ENCODE peak calls at places on chromosomes 7 and 10, in four cellular contexts. N is K562, I is adipocyte, L is GM23248. J is an unnamed sample.

GRCh38 chr10:74593470-74593869 is 232.9 kb upstream of the KAT6B start:
- DNase-seq in N (no peak), I (peak; percentile 90), L (peak; percentile 82), J (no peak)

GRCh38 chr10:78741541-78741940 is 327.2 kb upstream of the ZMIZ1 start:
- DNase-seq in N (no peak), I (peak; percentile 75), L (no peak), J (no peak)

GRCh38 chr7:106552645-106553445 is 108.1 kb downstream of the CCDC71L start:
- DNase-seq in N (peak; percentile 54), I (no peak), L (no peak), J (no peak)

GRCh38 chr10:5809541-5810154 is 3.6 kb downstream of the GDI2 start:
- DNase-seq in N (no peak), I (peak; percentile 18), L (no peak), J (no peak)

GRCh38 chr7:111730476-111731300 is 168.4 kb upstream of the IMMP2L start:
- DNase-seq in N (peak; percentile 75), I (peak; percentile 59), L (peak; percentile 51), J (no peak)

GRCh38 chr7:36216063-36216684 is 63.1 kb downstream of the EEPD1 start:
- DNase-seq in N (no peak), I (peak; percentile 25), L (peak; percentile 87), J (no peak)

GRCh38 chr7:128422037-128422436 is 12.3 kb upstream of the IMPDH1 start:
- DNase-seq in N (no peak), I (no peak), L (no peak), J (no peak)

GRCh38 chr10:104735469-104735868 is 94.4 kb downstream of the SORCS3 start:
- DNase-seq in N (no peak), I (no peak), L (no peak), J (no peak)

GRCh38 chr10:49598164-49598856 is 11.8 kb upstream of the SLC18A3 start:
- DNase-seq in N (no peak), I (no peak), L (no peak), J (peak; percentile 8)

GRCh38 chr7:138878847-138879246 is 80.9 kb upstream of the ATP6V0A4 start:
- DNase-seq in N (no peak), I (no peak), L (no peak), J (no peak)

GRCh38 chr10:106825996-106826395 is 338.5 kb downstream of the SORCS1 start:
- DNase-seq in N (no peak), I (no peak), L (no peak), J (no peak)

GRCh38 chr10:49767752-49768151 is 5.6 kb upstream of the OGDHL start:
- DNase-seq in N (no peak), I (no peak), L (no peak), J (no peak)

GRCh38 chr7:3120513-3120912 is 76.8 kb upstream of the CARD11 start:
- DNase-seq in N (no peak), I (no peak), L (no peak), J (no peak)

GRCh38 chr7:152180048-152180447 is 154.6 kb downstream of the GALNT11 start:
- DNase-seq in N (no peak), I (no peak), L (no peak), J (no peak)

GRCh38 chr7:19958309-19958896 is 185.0 kb upstream of the TMEM196 start:
- DNase-seq in N (no peak), I (no peak), L (peak; percentile 95), J (no peak)

GRCh38 chr7:108402865-108403264 is 53.4 kb downstream of the NRCAM start:
- DNase-seq in N (no peak), I (no peak), L (peak; percentile 36), J (no peak)

GRCh38 chr10:43202657-43203490 is 64.0 kb downstream of the RASGEF1A start:
- DNase-seq in N (peak; percentile 97), I (peak; percentile 27), L (peak; percentile 41), J (peak; percentile 60)

GRCh38 chr10:125768217-125768616 is 7.4 kb downstream of the MMP21 start:
- DNase-seq in N (peak; percentile 14), I (peak; percentile 72), L (peak; percentile 36), J (no peak)

GRCh38 chr10:21888959-21889358 is 114.6 kb downstream of the DNAJC1 start:
- DNase-seq in N (no peak), I (no peak), L (no peak), J (no peak)

GRCh38 chr10:123144697-123145541 is 3.0 kb upstream of the HMX2 start:
- DNase-seq in N (peak; percentile 38), I (no peak), L (peak; percentile 21), J (no peak)

GRCh38 chr10:88129013-88129412 is 265.6 kb downstream of the PTEN start:
- DNase-seq in N (no peak), I (no peak), L (no peak), J (no peak)

GRCh38 chr7:38192347-38192746 is 14.3 kb downstream of the STARD3NL start:
- DNase-seq in N (no peak), I (no peak), L (no peak), J (no peak)

GRCh38 chr7:133575726-133576125 is 322.8 kb downstream of the EXOC4 start:
- DNase-seq in N (no peak), I (peak; percentile 56), L (peak; percentile 21), J (no peak)

GRCh38 chr7:79968249-79968648 is 166.4 kb upstream of the GNAI1 start:
- DNase-seq in N (no peak), I (no peak), L (no peak), J (no peak)

GRCh38 chr7:129308047-129308446 is 83.2 kb downstream of the AHCYL2 start:
- DNase-seq in N (no peak), I (peak; percentile 55), L (peak; percentile 27), J (no peak)

GRCh38 chr7:129612112-129613015 is 844 bp downstream of the NRF1 start:
- DNase-seq in N (peak; percentile 43), I (peak; percentile 67), L (peak; percentile 69), J (peak; percentile 52)

GRCh38 chr10:133274751-133275682 is 1.7 kb downstream of the ADAM8 start:
- DNase-seq in N (peak; percentile 67), I (no peak), L (peak; percentile 23), J (no peak)

GRCh38 chr10:65818990-65819389 is 1106.8 kb upstream of the LRRTM3 start:
- DNase-seq in N (no peak), I (no peak), L (no peak), J (no peak)

DNA sequence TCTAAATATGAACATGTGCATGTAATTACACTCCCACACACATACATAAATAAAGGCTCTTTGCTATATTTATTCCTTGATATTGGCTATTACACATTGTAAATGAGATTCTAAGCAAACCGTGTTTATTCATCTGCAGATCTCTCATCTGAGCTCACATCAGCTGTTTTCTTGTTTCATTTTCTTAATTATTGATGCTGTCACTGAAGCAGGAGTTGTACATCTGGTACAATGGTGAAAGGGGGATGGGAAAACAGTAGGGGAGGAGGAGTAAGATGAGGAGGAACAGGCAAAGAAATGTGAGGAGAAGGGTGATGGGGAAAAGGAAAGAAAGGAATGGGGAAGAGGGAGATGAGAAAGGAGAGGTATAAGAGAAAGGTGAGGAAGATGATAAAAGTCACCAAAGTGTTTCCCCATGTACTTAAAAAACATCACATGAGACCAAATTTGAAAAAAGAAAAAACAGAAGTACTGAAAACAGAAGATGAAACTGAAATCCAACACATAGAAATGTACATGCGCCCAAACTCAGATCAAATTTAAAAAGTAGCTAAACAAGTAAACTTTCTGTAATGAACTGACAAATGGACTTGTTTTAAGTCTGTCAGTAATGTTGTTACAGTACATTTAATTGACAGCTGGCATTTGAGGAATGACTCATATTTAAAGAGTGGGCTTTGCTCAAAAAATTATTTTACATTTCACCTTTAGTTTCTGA is 472.2 kb downstream of the ARL4A start:
- DNase-seq in N (no peak), I (no peak), L (no peak), J (no peak)
- H3K9ac ChIP-seq in N (no peak overlapping the region), I (no peak overlapping the region), L (no peak overlapping the region), J (no peak overlapping the region)

DNA sequence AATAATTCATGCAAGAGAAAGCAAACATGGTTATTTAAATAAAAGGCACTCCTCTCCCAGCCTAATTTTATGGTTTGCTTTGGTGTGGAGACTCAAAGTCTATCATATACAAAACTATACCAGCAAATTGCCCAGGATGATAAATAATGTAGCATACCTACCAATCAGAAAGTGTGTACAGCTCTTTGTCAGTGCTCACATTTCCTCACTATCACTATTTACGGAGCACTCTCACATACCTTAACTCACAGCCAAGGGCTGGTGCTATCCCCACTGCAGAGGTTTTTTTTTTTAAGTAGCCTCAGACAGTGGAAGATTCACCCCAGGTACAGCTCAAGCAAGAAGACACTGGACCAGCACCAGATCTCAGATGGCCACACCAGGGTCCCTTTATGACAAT is 2.5 kb downstream of the PDLIM1 start:
- DNase-seq in N (no peak), I (no peak), L (no peak), J (no peak)
- H3K9ac ChIP-seq in N (no peak overlapping the region), I (no peak overlapping the region), L (no peak overlapping the region), J (peak overlapping the region; percentile 79)

GRCh38 chr10:62996925-62997324 is 136.2 kb upstream of the NRBF2 start:
- DNase-seq in N (no peak), I (no peak), L (no peak), J (no peak)

GRCh38 chr10:62993121-62993520 is 140.0 kb upstream of the NRBF2 start:
- DNase-seq in N (no peak), I (no peak), L (peak; percentile 3), J (no peak)

GRCh38 chr10:62990126-62990525 is 143.0 kb upstream of the NRBF2 start:
- DNase-seq in N (no peak), I (no peak), L (peak; percentile 55), J (no peak)

DNA sequence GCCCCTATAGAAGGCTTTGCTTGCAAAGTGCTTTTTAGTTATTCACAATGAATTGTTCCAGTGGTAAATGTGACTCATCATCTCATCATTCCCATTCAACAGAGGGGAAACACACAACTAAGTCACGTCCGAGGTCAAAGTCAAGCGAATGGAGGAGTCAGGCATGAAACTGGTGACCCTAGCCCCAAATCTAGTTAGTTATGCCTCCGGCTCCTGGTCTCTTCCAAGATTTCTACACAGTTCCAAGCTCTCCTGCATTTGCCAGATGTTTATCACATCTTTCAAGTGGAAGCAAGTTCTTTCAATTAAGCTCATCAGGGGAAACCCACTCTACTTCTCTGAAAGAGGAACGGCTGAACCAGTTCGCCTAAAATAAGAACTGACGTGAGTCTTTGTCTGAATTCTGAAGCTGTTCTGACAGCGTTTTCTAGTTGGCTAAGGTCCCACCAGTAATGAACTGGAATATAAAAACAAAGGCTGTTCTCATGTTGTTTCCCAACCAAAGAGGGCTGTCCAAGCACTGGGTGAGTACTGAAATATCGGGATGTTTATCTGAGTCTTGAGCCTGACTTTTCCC is 140.9 kb upstream of the NRBF2 start:
- DNase-seq in N (no peak), I (no peak), L (peak; percentile 47), J (no peak)
- H3K9ac ChIP-seq in N (no peak overlapping the region), I (no peak overlapping the region), L (no peak overlapping the region), J (no peak overlapping the region)

GRCh38 chr10:60757422-60757895 is 20.8 kb upstream of the CDK1 start:
- DNase-seq in N (no peak), I (no peak), L (no peak), J (no peak)
- H3K9ac ChIP-seq in N (no peak overlapping the region), I (no peak overlapping the region), L (no peak overlapping the region), J (no peak overlapping the region)

GRCh38 chr10:122140477-122140902 is 130.6 kb upstream of the BTBD16 start:
- DNase-seq in N (no peak), I (peak; percentile 40), L (peak; percentile 81), J (no peak)
- H3K9ac ChIP-seq in N (no peak overlapping the region), I (no peak overlapping the region), L (peak overlapping the region; percentile 72), J (no peak overlapping the region)